ENCODE peak calls at places on chromosomes 12 and 14, in ten cellular contexts. S is activated T-cell treated with anti-CD3 and anti-CD28 coated beads for 1 hour; Z is mesothelial cell of epicardium; F is fibroblast of mammary gland; W is stimulated activated CD4-positive, alpha-beta T cell treated with anti-CD3 and anti-CD28 coated beads, TNF-alpha, amount 100 ng/mL, for 1 hour; G is NCI-H1105 treated with DMSO at 0.1 percent for 48 hours; P is erythroblast; C is non-pigmented ciliary epithelial cell; O is activated CD4-positive, alpha-beta memory T cell treated with anti-CD3 and anti-CD28 coated beads for 36 hours; M is activated naive CD4-positive, alpha-beta T cell. X is an unnamed sample.

GRCh38 chr14:29463727-29464370 is 463.8 kb downstream of the PRKD1 start:
- DNase-seq in O (no peak), F (peak), S (no peak), W (no peak), C (no peak), P (no peak), M (no peak), Z (no peak), G (peak), X (no peak)

GRCh38 chr12:104569348-104570173 is 112.8 kb downstream of the CHST11 start:
- DNase-seq in W (no peak), G (no peak), F (no peak), Z (no peak), C (no peak), P (peak), O (peak), M (no peak), S (no peak), X (peak)

GRCh38 chr12:49339464-49339861 is 2.5 kb upstream of the C1QL4 start:
- DNase-seq in F (no peak), P (peak), Z (no peak), G (no peak), W (no peak), C (no peak), S (no peak), O (no peak), M (no peak), X (no peak)

GRCh38 chr12:26205946-26206345 is 10.6 kb downstream of the SSPN start:
- DNase-seq in S (no peak), Z (no peak), G (no peak), O (no peak), F (no peak), C (no peak), P (no peak), W (no peak), M (no peak), X (no peak)

GRCh38 chr12:113819495-113819894 is 146.6 kb downstream of the RBM19 start:
- DNase-seq in G (no peak), S (no peak), F (no peak), P (no peak), Z (no peak), M (no peak), O (no peak), C (no peak), W (no peak), X (no peak)

GRCh38 chr12:95733156-95733825 is 57.3 kb downstream of the NTN4 start:
- DNase-seq in S (no peak), G (no peak), P (no peak), Z (no peak), O (no peak), F (peak), C (no peak), W (no peak), M (no peak), X (no peak)

GRCh38 chr14:69617796-69618195 is 6.4 kb downstream of the SUSD6 start:
- DNase-seq in M (no peak), S (no peak), O (no peak), F (no peak), P (no peak), C (no peak), G (no peak), W (no peak), Z (no peak), X (no peak)

GRCh38 chr12:22670762-22671161 is 45.8 kb downstream of the ETNK1 start:
- DNase-seq in P (peak), Z (no peak), S (no peak), O (no peak), G (no peak), C (no peak), F (peak), M (no peak), W (no peak), X (no peak)

X was measured in CD8-positive, alpha-beta T cell.